ENCODE peak calls at places on chromosomes 5 and 9, in four cellular contexts. Y is endothelial cell of umbilical vein, L is lower lobe of right lung, O is astrocyte of the cerebellum. G is an unnamed sample.

GRCh38 chr5:106876665-106877194 is 794.0 kb downstream of the EFNA5 start:
- DNase-seq in Y (no peak), L (peak), O (no peak), G (no peak)

GRCh38 chr5:148849461-148849860 is 23.1 kb downstream of the ADRB2 start:
- DNase-seq in Y (no peak), L (no peak), O (no peak), G (no peak)

GRCh38 chr5:40452874-40453624 is 226.7 kb upstream of the PTGER4 start:
- DNase-seq in Y (no peak), L (no peak), O (no peak), G (no peak)

GRCh38 chr9:105114956-105115728 is 129.3 kb upstream of the SLC44A1 start:
- DNase-seq in Y (no peak), L (peak), O (no peak), G (no peak)

GRCh38 chr9:96009690-96010477 is 134.4 kb downstream of the ERCC6L2 start:
- DNase-seq in Y (no peak), L (no peak), O (peak), G (no peak)

GRCh38 chr5:1001406-1002270 is 7.0 kb upstream of the NKD2 start:
- DNase-seq in Y (no peak), L (peak), O (no peak), G (no peak)

GRCh38 chr5:68315679-68316271 is 100.2 kb downstream of the PIK3R1 start:
- DNase-seq in Y (no peak), L (no peak), O (no peak), G (no peak)

GRCh38 chr9:125540497-125540896 is 166.5 kb downstream of the MAPKAP1 start:
- DNase-seq in Y (no peak), L (no peak), O (no peak), G (peak)

GRCh38 chr9:109974918-109975276 is 194.9 kb downstream of the PALM2AKAP2 start:
- DNase-seq in Y (no peak), L (no peak), O (no peak), G (no peak)

GRCh38 chr9:2307480-2307879 is 292.3 kb downstream of the SMARCA2 start:
- DNase-seq in Y (peak), L (no peak), O (no peak), G (no peak)

GRCh38 chr5:60668715-60669304 is 31.2 kb downstream of the DEPDC1B start:
- DNase-seq in Y (peak), L (no peak), O (peak), G (no peak)

GRCh38 chr9:121651295-121652036 is at the start of gene DAB2IP:
- DNase-seq in Y (peak), L (no peak), O (no peak), G (peak)

GRCh38 chr9:109542922-109543321 is 44.8 kb upstream of the PTPN3 start:
- DNase-seq in Y (no peak), L (no peak), O (no peak), G (no peak)

GRCh38 chr5:56147679-56148230 is 85.4 kb downstream of the ANKRD55 start:
- DNase-seq in Y (no peak), L (no peak), O (no peak), G (no peak)

GRCh38 chr9:126695186-126696090 is 81.7 kb downstream of the LMX1B start:
- DNase-seq in Y (no peak), L (peak), O (no peak), G (no peak)

GRCh38 chr9:131739988-131740648 is at the start of gene RAPGEF1:
- DNase-seq in Y (no peak), L (peak), O (no peak), G (no peak)

GRCh38 chr5:154092356-154092755 is 53.6 kb downstream of the MFAP3 start:
- DNase-seq in Y (peak), L (no peak), O (no peak), G (peak)

GRCh38 chr5:62100201-62100600 is 205.8 kb upstream of the KIF2A start:
- DNase-seq in Y (no peak), L (no peak), O (no peak), G (no peak)

GRCh38 chr9:78921341-78921740 is 624.4 kb downstream of the PSAT1 start:
- DNase-seq in Y (peak), L (no peak), O (no peak), G (no peak)

GRCh38 chr9:607417-607816 is 234.1 kb upstream of the DMRT1 start:
- DNase-seq in Y (no peak), L (peak), O (no peak), G (no peak)

GRCh38 chr5:170697031-170697430 is 86.5 kb upstream of the GABRP start:
- DNase-seq in Y (no peak), L (no peak), O (no peak), G (no peak)

GRCh38 chr9:123284658-123285057 is 16.3 kb upstream of the STRBP start:
- DNase-seq in Y (no peak), L (no peak), O (no peak), G (no peak)

GRCh38 chr5:145479862-145480261 is 355.3 kb downstream of the PRELID2 start:
- DNase-seq in Y (no peak), L (no peak), O (no peak), G (no peak)

GRCh38 chr9:92501671-92502393 is 19.5 kb upstream of the ASPN start:
- DNase-seq in Y (peak), L (no peak), O (no peak), G (no peak)

GRCh38 chr9:112493738-112494137 is 7.1 kb downstream of the KIAA1958 start:
- DNase-seq in Y (no peak), L (no peak), O (peak), G (no peak)

GRCh38 chr9:37949576-37949975 is 45.6 kb upstream of the SLC25A51 start:
- DNase-seq in Y (no peak), L (peak), O (no peak), G (no peak)

GRCh38 chr5:151048526-151048925 is 28.1 kb downstream of the GPX3 start:
- DNase-seq in Y (no peak), L (no peak), O (no peak), G (no peak)

GRCh38 chr5:32454821-32455220 is 10.3 kb upstream of the ZFR start:
- DNase-seq in Y (no peak), L (no peak), O (no peak), G (no peak)

GRCh38 chr5:32449216-32449721 is 4.7 kb upstream of the ZFR start:
- DNase-seq in Y (no peak), L (no peak), O (no peak), G (no peak)

GRCh38 chr5:32453916-32454315 is 9.4 kb upstream of the ZFR start:
- DNase-seq in Y (no peak), L (no peak), O (no peak), G (no peak)

GRCh38 chr5:32446660-32447059 is 2.1 kb upstream of the ZFR start:
- DNase-seq in Y (no peak), L (no peak), O (no peak), G (no peak)

GRCh38 chr5:32450952-32451351 is 6.4 kb upstream of the ZFR start:
- DNase-seq in Y (no peak), L (no peak), O (no peak), G (no peak)
- TF ChIP-seq CTCF in Y (no peak), L (no peak), O (no peak), G (peak)

DNA sequence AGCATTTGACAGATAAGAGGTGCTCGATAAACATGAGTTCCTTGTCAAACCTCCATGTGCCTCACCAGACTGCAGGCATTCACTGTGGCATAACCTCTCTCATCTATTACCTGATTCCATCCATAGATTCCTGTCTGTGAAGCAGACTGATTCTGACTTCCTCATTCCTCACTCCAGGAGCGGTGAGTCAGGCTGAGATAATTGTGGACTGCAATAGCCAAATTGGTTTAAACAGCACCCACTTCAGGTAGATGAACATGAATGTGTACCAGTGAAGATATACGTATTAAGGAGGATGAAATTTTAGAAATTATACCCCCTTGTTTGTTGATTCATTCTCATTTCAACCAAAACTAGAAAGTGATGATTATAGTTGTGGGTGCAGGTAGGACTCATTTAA is 391.2 kb downstream of the HINT1 start:
- DNase-seq in Y (no peak), L (no peak), O (no peak), G (no peak)
- H3K4me3 ChIP-seq in Y (no peak), L (no peak), O (no peak), G (no peak)

GRCh38 chr9:16436545-16436944 is 433.9 kb downstream of the BNC2 start:
- DNase-seq in Y (no peak), L (no peak), O (no peak), G (no peak)
- TF ChIP-seq CTCF in Y (no peak), L (no peak), O (no peak), G (no peak)

DNA sequence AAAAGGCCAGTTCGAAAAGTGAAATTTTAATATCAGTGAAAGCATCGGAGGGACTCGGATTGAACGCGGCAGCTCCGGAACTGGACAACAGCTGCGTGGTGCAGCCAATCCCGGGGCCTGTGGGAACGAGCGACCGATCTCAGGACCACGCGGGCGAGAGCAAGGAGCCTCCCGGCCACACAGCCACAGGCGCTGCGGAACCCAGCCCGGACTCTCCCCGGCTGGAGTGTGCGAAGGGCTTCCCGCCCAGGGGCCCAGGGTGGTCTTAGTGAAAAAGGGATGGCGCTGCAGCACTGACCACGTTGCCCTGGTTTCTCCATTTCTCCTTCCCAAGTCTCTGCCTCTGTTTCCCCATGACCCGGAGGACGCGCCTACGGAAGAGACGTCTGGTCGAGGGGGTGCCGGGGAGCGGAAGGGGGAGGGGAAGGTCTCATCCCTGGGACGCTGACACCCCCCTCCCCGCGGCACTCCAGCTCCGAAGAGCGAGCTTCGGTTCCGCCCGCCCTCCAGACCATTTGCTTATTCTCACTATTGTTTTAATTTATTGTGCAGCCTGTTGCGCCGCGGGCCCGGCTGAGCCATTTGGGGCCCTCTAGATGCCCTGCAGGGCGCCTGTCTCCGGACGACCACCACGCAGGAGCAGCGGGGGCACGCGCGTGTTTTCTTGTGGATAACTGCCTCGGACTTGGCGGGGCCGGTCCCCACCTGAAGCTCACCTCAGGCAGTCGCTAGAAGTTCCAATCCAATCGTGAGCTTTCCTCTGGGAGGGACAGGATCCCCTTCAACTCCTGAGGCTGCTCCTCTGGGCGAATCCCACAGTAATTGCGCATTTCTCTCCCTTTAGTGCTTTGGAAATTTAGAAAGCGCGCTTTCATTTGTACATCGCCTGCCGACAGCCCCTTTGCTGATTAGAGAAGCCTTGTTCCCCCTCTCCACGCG is 303.0 kb downstream of the PARP8 start:
- DNase-seq in Y (no peak), L (no peak), O (no peak), G (no peak)
- H3K4me3 ChIP-seq in Y (no peak), L (peak), O (no peak), G (no peak)

GRCh38 chr5:124880903-124881302 is 134.5 kb upstream of the ZNF608 start:
- DNase-seq in Y (no peak), L (no peak), O (no peak), G (no peak)

GRCh38 chr5:124878583-124879345 is 132.3 kb upstream of the ZNF608 start:
- DNase-seq in Y (no peak), L (no peak), O (no peak), G (no peak)

GRCh38 chr5:124883686-124884085 is 137.2 kb upstream of the ZNF608 start:
- DNase-seq in Y (no peak), L (no peak), O (no peak), G (no peak)

GRCh38 chr5:124884108-124884507 is 137.7 kb upstream of the ZNF608 start:
- DNase-seq in Y (peak), L (no peak), O (no peak), G (no peak)

DNA sequence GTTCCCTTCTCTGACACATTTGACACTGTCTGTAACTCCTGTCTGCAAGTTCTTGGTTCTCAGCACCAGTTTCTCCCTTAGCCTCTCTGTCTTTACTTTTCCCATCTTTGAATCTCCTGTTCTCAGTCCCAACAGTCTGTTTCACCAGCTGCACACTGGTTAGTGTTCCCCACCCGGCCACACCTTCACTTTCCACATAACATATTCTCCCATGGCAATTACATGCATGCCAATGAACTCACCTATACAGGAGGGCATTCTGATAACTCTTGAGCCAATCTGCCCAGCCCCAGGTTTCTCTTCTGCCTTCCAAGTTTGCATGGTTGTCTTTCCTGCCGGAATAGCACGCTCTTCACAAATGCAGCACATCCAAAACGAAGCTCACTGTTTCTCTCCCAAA is 134.9 kb upstream of the ZNF608 start:
- DNase-seq in Y (no peak), L (no peak), O (no peak), G (no peak)
- TF ChIP-seq CTCF in Y (no peak), L (no peak), O (no peak), G (no peak)

GRCh38 chr5:144336191-144336590 is 165.5 kb downstream of the KCTD16 start:
- DNase-seq in Y (no peak), L (no peak), O (no peak), G (no peak)
- H3K4me3 ChIP-seq in Y (no peak), L (no peak), O (no peak), G (no peak)